ENCODE peak calls at places on chromosome 1, in five cellular contexts. J, P, L, B and U are unnamed samples.

GRCh38 chr1:207896547-207896946 is 14.4 kb downstream of the CD34 start:
- DNase-seq in P (no peak), J (no peak), B (no peak), L (no peak), U (no peak)

GRCh38 chr1:42214447-42214871 is 49.9 kb upstream of the GUCA2A start:
- DNase-seq in P (no peak), B (peak), L (no peak), J (peak), U (no peak)

GRCh38 chr1:226763741-226764264 is 24.7 kb upstream of the ITPKB start:
- DNase-seq in B (no peak), L (no peak), P (no peak), J (peak), U (no peak)

GRCh38 chr1:97647776-97648175 is 273.1 kb downstream of the DPYD start:
- DNase-seq in P (no peak), L (no peak), J (no peak), B (no peak), U (no peak)

GRCh38 chr1:224880593-224881307 is 48.7 kb upstream of the DNAH14 start:
- DNase-seq in B (no peak), L (no peak), J (no peak), P (no peak), U (no peak)

GRCh38 chr1:180343931-180344406 is 113.9 kb downstream of the LHX4 start:
- DNase-seq in J (no peak), B (peak), P (no peak), L (no peak), U (no peak)

GRCh38 chr1:116909511-116910378 is at the start of gene PTGFRN:
- DNase-seq in L (peak), B (peak), J (peak), P (peak), U (peak)

GRCh38 chr1:202101182-202101581 is 21.5 kb upstream of the GPR37L1 start:
- DNase-seq in B (no peak), P (no peak), J (no peak), L (no peak), U (no peak)

GRCh38 chr1:15958788-15959187 is 17.1 kb downstream of the ZBTB17 start:
- DNase-seq in J (no peak), P (no peak), L (no peak), B (no peak), U (no peak)

GRCh38 chr1:116754203-116754977 is at the start of gene CD2:
- DNase-seq in B (peak), L (no peak), J (no peak), P (no peak), U (no peak)

GRCh38 chr1:58165073-58165472 is 381.5 kb downstream of the OMA1 start:
- DNase-seq in L (no peak), B (no peak), J (no peak), P (no peak), U (no peak)

GRCh38 chr1:22831729-22832413 is 121.2 kb downstream of the EPHB2 start:
- DNase-seq in B (no peak), J (peak), L (no peak), P (no peak), U (no peak)

GRCh38 chr1:22889213-22889827 is 83.3 kb downstream of the LACTBL1 start:
- DNase-seq in J (peak), L (no peak), P (no peak), B (peak), U (no peak)

GRCh38 chr1:239816090-239816812 is 275.4 kb upstream of the FMN2 start:
- DNase-seq in J (peak), B (no peak), L (no peak), P (peak), U (no peak)

GRCh38 chr1:38728176-38728908 is 131.2 kb downstream of the RRAGC start:
- DNase-seq in J (no peak), L (no peak), P (peak), B (peak), U (no peak)

GRCh38 chr1:247102381-247102780 is 1.8 kb downstream of the ZNF669 start:
- DNase-seq in B (no peak), L (no peak), J (no peak), P (no peak), U (no peak)

GRCh38 chr1:87644033-87644432 is 315.4 kb downstream of the LMO4 start:
- DNase-seq in L (no peak), P (no peak), B (no peak), J (no peak), U (no peak)

GRCh38 chr1:26158271-26159112 is at the start of gene FAM110D:
- DNase-seq in P (no peak), L (no peak), B (no peak), J (no peak), U (no peak)

GRCh38 chr1:98975113-98975512 is 29.5 kb downstream of the PLPPR5 start:
- DNase-seq in B (no peak), L (no peak), P (no peak), J (no peak), U (no peak)

GRCh38 chr1:98104285-98104684 is 183.5 kb upstream of the DPYD start:
- DNase-seq in B (no peak), J (no peak), P (no peak), L (no peak), U (no peak)

GRCh38 chr1:6743189-6744101 is 41.8 kb upstream of the CAMTA1 start:
- DNase-seq in P (peak), B (peak), L (no peak), J (peak), U (no peak)

GRCh38 chr1:117346206-117346928 is 20.9 kb upstream of the MAN1A2 start:
- DNase-seq in J (no peak), P (no peak), B (no peak), L (no peak), U (no peak)

GRCh38 chr1:14725641-14726213 is 127.2 kb downstream of the KAZN start:
- DNase-seq in J (no peak), L (no peak), B (no peak), P (no peak), U (no peak)

GRCh38 chr1:111471012-111471411 is 2.8 kb upstream of the C1orf162 start:
- DNase-seq in J (no peak), B (no peak), L (no peak), P (no peak), U (no peak)

GRCh38 chr1:151839457-151840409 is at the start of gene C2CD4D:
- DNase-seq in L (peak), B (no peak), P (peak), J (peak), U (no peak)

GRCh38 chr1:207205613-207206009 is 101.6 kb downstream of the C4BPA start:
- DNase-seq in L (no peak), P (no peak), J (no peak), B (no peak), U (no peak)

GRCh38 chr1:15370781-15371467 is 38.8 kb upstream of the EFHD2 start:
- DNase-seq in L (no peak), J (no peak), P (peak), B (no peak), U (no peak)

GRCh38 chr1:202599669-202600431 is 110.4 kb downstream of the SYT2 start:
- DNase-seq in B (peak), L (peak), P (peak), J (peak), U (peak)

GRCh38 chr1:161198877-161199431 is at the start of gene ADAMTS4:
- DNase-seq in P (peak), J (no peak), B (peak), L (no peak), U (no peak)

GRCh38 chr1:5099018-5099417 is 444.6 kb downstream of the AJAP1 start:
- DNase-seq in L (no peak), B (no peak), J (no peak), P (no peak), U (no peak)

GRCh38 chr1:5099558-5099957 is 445.1 kb downstream of the AJAP1 start:
- DNase-seq in J (no peak), B (no peak), P (no peak), L (no peak), U (no peak)
- TF ChIP-seq CTCF in J (no peak), B (no peak), P (no peak), L (no peak), U (no peak)

GRCh38 chr1:64163972-64164371 is 39.5 kb upstream of the UBE2U start:
- DNase-seq in J (peak), P (no peak), L (no peak), B (peak), U (no peak)
- TF ChIP-seq CTCF in J (peak), P (no peak), L (peak), B (peak), U (peak)

GRCh38 chr1:2311184-2312032 is 79.9 kb downstream of the MORN1 start:
- DNase-seq in L (peak), B (no peak), J (peak), P (peak), U (no peak)
- TF ChIP-seq CTCF in L (peak), B (peak), J (peak), P (peak), U (no peak)

DNA sequence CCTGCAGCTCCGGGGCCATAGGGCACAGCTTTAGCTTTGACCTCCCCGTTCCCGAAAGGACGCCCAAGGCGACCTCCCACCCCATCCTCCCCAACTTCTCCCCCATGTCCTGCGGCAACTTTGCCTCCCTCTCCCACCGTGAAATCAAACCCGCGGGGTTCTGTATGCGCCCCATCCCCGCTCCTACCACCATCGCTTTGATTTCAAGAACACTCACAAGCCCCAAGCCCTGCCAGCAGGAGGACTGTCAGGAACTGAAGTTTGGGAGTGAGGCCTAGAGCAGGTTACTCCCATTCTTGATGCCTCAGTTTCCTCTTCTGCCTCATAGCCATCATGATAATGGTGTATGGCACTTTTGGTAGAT is 2.3 kb downstream of the PTPRU start:
- DNase-seq in L (no peak), J (no peak), P (no peak), B (no peak), U (no peak)
- TF ChIP-seq CTCF in L (no peak), J (no peak), P (no peak), B (no peak), U (no peak)

DNA sequence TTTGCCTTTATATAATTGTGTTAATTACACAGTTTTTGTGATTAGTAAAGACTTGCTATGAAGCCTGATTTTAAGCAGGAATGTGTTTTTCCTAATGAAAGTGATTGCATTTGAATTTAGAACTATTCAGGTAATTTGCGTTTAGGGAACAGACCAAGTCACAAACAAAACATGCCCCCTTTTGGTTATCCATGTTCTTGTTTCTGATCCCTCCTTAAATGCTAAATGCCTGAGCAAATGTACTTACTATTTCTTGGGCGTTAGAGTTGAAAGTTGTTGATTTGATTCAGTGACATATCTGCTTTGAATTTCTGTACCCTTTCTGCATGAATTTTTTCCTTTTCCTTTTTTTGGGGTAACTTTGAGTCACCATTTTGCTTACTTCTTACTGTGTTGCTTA is 5.2 kb downstream of the POU2F1 start:
- DNase-seq in J (no peak), P (no peak), L (no peak), B (no peak), U (no peak)
- TF ChIP-seq CTCF in J (no peak), P (no peak), L (no peak), B (no peak), U (peak)

GRCh38 chr1:10799726-10800125 is 3.3 kb upstream of the CASZ1 start:
- DNase-seq in L (no peak), B (no peak), P (no peak), J (no peak), U (no peak)
- TF ChIP-seq CTCF in L (no peak), B (no peak), P (no peak), J (no peak), U (no peak)